ENCODE peak calls at places on chromosomes 2 and 18, in six cellular contexts. N, I, P, S, D and O are unnamed samples.

GRCh38 chr2:238106339-238106697 is 6.2 kb downstream of the ESPNL start:
- DNase-seq in S (peak), N (no peak), D (no peak), I (no peak), P (no peak), O (peak)

GRCh38 chr2:207113403-207113802 is 52.3 kb downstream of the KLF7 start:
- DNase-seq in P (no peak), S (no peak), D (no peak), I (peak), N (no peak), O (no peak)

GRCh38 chr2:99657691-99658258 is 168.0 kb upstream of the REV1 start:
- DNase-seq in S (no peak), N (no peak), P (no peak), I (no peak), D (no peak), O (no peak)

GRCh38 chr2:98468621-98469236 is 24.1 kb downstream of the INPP4A start:
- DNase-seq in I (no peak), D (no peak), N (no peak), S (no peak), P (no peak), O (peak)

GRCh38 chr2:73156539-73157124 is 43.9 kb upstream of the RAB11FIP5 start:
- DNase-seq in I (peak), P (peak), S (peak), D (no peak), N (no peak), O (peak)

GRCh38 chr2:26463252-26464207 is 14.4 kb downstream of the OTOF start:
- DNase-seq in P (no peak), N (no peak), D (no peak), S (peak), I (peak), O (no peak)

GRCh38 chr18:30920757-30921156 is 121.8 kb downstream of the DSC3 start:
- DNase-seq in N (no peak), I (no peak), S (no peak), D (no peak), P (no peak), O (no peak)

GRCh38 chr2:143284087-143284675 is 155.0 kb downstream of the ARHGAP15 start:
- DNase-seq in P (peak), D (no peak), N (no peak), S (peak), I (peak), O (no peak)

GRCh38 chr2:181037922-181038321 is 57.5 kb downstream of the UBE2E3 start:
- DNase-seq in S (no peak), P (no peak), N (no peak), D (no peak), I (no peak), O (no peak)

GRCh38 chr2:44897406-44897805 is 44.1 kb upstream of the SIX3 start:
- DNase-seq in I (no peak), D (no peak), S (peak), P (no peak), N (no peak), O (no peak)

GRCh38 chr2:133819906-133820305 is 251.6 kb upstream of the NCKAP5 start:
- DNase-seq in D (no peak), P (no peak), I (no peak), N (no peak), S (no peak), O (no peak)

GRCh38 chr2:191699341-191699945 is 21.5 kb downstream of the NABP1 start:
- DNase-seq in D (no peak), N (no peak), P (no peak), S (no peak), I (no peak), O (no peak)

GRCh38 chr2:84280873-84281272 is 178.2 kb downstream of the SUCLG1 start:
- DNase-seq in D (no peak), N (no peak), S (no peak), P (no peak), I (no peak), O (no peak)

GRCh38 chr18:50726960-50727589 is 92.7 kb downstream of the MRO start:
- DNase-seq in P (no peak), N (no peak), I (no peak), D (no peak), S (no peak), O (no peak)

GRCh38 chr2:120760446-120761135 is 24.9 kb downstream of the GLI2 start:
- DNase-seq in I (no peak), S (no peak), N (peak), P (no peak), D (no peak), O (no peak)

GRCh38 chr2:224611938-224612337 is 26.8 kb upstream of the CUL3 start:
- DNase-seq in I (no peak), P (no peak), S (peak), D (no peak), N (no peak), O (no peak)

GRCh38 chr18:26867471-26867870 is 2.0 kb upstream of the AQP4 start:
- DNase-seq in P (no peak), I (no peak), S (no peak), N (no peak), D (no peak), O (no peak)

GRCh38 chr18:36179562-36180334 is 7.5 kb upstream of the MOCOS start:
- DNase-seq in S (no peak), N (peak), I (no peak), P (no peak), D (peak), O (no peak)

GRCh38 chr2:60212174-60212945 is 341.1 kb downstream of the BCL11A start:
- DNase-seq in I (no peak), P (no peak), D (no peak), N (no peak), S (no peak), O (no peak)

GRCh38 chr2:85765081-85765731 is 11.4 kb downstream of the ATOH8 start:
- DNase-seq in I (peak), D (no peak), S (peak), P (peak), N (no peak), O (no peak)

GRCh38 chr2:220272656-220273055 is 645.2 kb downstream of the SLC4A3 start:
- DNase-seq in P (no peak), D (no peak), I (no peak), S (no peak), N (no peak), O (no peak)

GRCh38 chr2:217256261-217256660 is 396.4 kb upstream of the TNP1 start:
- DNase-seq in S (no peak), P (no peak), N (no peak), I (peak), D (no peak), O (no peak)

GRCh38 chr18:42163316-42163715 is 208.3 kb downstream of the PIK3C3 start:
- DNase-seq in D (no peak), P (no peak), I (no peak), S (no peak), N (no peak), O (no peak)

GRCh38 chr2:168241208-168241607 is 6.2 kb downstream of the STK39 start:
- DNase-seq in D (no peak), I (no peak), N (no peak), P (no peak), S (peak), O (no peak)

GRCh38 chr2:85708641-85709040 is 14.5 kb downstream of the GNLY start:
- DNase-seq in D (no peak), P (no peak), I (no peak), N (no peak), S (no peak), O (no peak)

GRCh38 chr18:68429809-68430208 is 285.1 kb downstream of the TMX3 start:
- DNase-seq in P (no peak), N (no peak), D (no peak), S (no peak), I (no peak), O (no peak)

GRCh38 chr2:102119255-102119654 is 23.3 kb upstream of the IL1R1 start:
- DNase-seq in P (no peak), I (no peak), S (no peak), N (no peak), D (no peak), O (no peak)

GRCh38 chr2:102122909-102123308 is 19.6 kb upstream of the IL1R1 start:
- DNase-seq in I (no peak), P (no peak), S (no peak), N (no peak), D (no peak), O (no peak)

GRCh38 chr2:102120261-102121259 is 22.0 kb upstream of the IL1R1 start:
- DNase-seq in N (no peak), S (no peak), P (no peak), I (no peak), D (peak), O (no peak)

GRCh38 chr2:102126169-102126568 is 16.4 kb upstream of the IL1R1 start:
- DNase-seq in N (no peak), D (peak), I (no peak), S (no peak), P (no peak), O (no peak)

DNA sequence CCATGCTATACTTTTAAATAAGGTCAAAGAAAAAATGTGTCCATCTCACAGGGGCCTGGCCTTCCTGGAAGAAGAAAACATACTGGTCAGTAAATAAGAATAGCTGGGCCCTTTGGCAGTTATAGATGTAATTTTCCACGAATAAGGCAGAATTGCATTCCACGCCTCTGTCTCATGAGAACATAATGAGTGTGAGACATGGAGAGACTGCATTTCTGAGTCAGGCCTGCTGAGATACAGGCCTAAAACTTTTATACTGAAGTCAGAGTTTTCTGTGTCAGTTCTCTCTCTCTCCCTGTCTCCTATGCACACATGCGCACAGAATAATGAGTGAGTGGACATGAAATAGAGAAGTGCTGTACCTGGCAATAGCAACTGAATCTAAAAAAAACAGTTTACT is 20.4 kb upstream of the IL1R1 start:
- DNase-seq in P (no peak), N (no peak), I (no peak), S (no peak), D (no peak), O (no peak)
- H3K27ac ChIP-seq in P (peak), N (no peak), I (no peak), S (no peak), D (peak), O (peak)

DNA sequence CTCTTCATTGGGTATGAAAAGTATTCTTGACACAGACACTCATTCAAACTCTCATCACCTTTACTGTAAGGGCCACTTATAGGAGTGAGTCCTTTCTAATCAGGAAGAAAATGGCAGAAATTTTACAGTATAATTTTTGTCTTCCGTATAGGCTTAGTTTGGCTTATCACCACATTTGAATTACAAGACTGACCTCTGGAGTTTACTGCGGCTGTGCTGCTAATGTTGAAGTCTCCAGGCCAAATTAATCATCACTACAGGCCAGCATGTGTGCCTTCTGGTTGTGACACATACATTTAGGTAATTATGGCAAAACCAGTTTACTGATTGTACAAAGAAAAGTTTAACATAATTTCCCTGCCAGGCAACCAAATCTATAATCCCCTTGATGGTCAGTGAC is 753.6 kb upstream of the GCFC2 start:
- DNase-seq in N (no peak), D (no peak), S (no peak), I (no peak), P (no peak), O (no peak)
- H3K27ac ChIP-seq in N (no peak), D (no peak), S (no peak), I (no peak), P (no peak), O (no peak)

DNA sequence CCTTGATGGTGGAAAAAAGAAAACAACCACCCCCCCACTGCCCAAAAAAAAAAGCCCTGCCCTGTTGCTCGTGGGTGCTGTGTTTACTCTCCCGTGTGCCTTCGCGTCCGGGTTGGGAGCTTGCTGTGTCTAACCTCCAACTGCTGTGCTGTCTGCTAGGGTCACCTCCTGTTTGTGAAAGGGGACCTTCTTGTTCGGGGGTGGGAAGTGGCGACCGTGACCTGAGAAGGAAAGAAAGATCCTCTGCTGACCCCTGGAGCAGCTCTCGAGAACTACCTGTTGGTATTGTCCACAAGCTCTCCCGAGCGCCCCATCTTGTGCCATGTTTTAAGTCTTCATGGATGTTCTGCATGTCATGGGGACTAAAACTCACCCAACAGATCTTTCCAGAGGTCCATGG is 28.0 kb downstream of the MAL start:
- DNase-seq in P (no peak), N (no peak), D (no peak), I (no peak), S (peak), O (no peak)
- H3K27ac ChIP-seq in P (peak), N (no peak), D (no peak), I (no peak), S (no peak), O (no peak)

DNA sequence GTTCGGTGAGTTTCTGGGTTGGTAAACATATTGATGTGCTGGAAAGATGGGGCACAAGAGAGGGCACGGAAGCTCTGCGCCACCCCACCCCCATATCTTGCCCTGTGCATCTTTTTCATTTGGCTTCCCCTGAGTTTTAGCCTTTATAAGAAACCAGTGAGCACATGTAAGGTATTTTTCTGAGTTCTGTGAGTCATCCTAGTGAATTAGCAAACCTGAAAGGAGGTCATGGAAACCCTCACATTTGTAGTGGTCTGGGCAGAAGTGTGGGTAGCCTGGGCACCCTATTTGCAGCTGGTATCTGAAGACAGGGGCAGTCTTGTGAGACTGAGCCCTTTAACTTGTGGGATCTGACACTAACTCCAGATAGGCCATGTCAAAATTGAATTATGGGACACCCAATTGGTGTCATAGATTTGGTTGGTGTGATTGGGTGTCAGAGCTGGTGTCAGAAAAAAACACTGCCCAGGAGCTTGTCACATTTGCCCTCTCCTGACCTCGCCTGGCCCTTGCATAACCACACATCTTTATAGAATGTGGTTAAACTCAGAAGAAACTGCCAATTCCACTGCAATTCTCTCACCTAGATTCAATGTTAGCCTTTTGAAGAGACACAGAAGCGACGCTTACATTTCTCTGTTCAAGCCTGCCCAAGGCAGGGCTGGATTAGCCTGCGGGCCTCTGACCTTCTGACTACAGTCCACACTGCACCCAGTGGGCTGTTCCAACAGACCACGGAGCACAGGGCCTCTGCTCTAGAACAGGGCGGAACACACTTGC is 12.0 kb upstream of the GALM start:
- DNase-seq in N (no peak), P (no peak), S (no peak), D (no peak), I (no peak), O (no peak)
- H3K27ac ChIP-seq in N (no peak), P (no peak), S (no peak), D (no peak), I (no peak), O (no peak)

GRCh38 chr2:119248311-119248710 is 24.7 kb downstream of the STEAP3 start:
- DNase-seq in N (no peak), I (no peak), D (no peak), S (no peak), P (no peak), O (no peak)
- H3K27ac ChIP-seq in N (no peak), I (no peak), D (no peak), S (no peak), P (no peak), O (no peak)

GRCh38 chr18:23745366-23745765 is 56.1 kb downstream of the LAMA3 start:
- DNase-seq in P (no peak), I (no peak), S (no peak), N (no peak), D (no peak), O (no peak)

GRCh38 chr18:23746851-23747250 is 57.6 kb downstream of the LAMA3 start:
- DNase-seq in N (no peak), S (no peak), D (no peak), I (no peak), P (no peak), O (no peak)

GRCh38 chr18:23740105-23740830 is 51.0 kb downstream of the LAMA3 start:
- DNase-seq in P (peak), S (no peak), N (peak), D (no peak), I (no peak), O (peak)

GRCh38 chr18:23738575-23738974 is 49.3 kb downstream of the LAMA3 start:
- DNase-seq in I (no peak), P (no peak), N (no peak), S (no peak), D (no peak), O (no peak)

GRCh38 chr18:23743733-23744333 is 54.6 kb downstream of the LAMA3 start:
- DNase-seq in D (no peak), S (no peak), N (no peak), I (no peak), P (no peak), O (no peak)
- H3K27ac ChIP-seq in D (no peak), S (no peak), N (no peak), I (no peak), P (no peak), O (no peak)